ENCODE peak calls at places on chromosomes 3 and 15, in five cellular contexts. F is Peyer's patch, W is psoas muscle, L is dorsolateral prefrontal cortex, N is GM23338. C is an unnamed sample.

GRCh38 chr15:38781196-38781595 is 216.6 kb upstream of the RASGRP1 start:
- DNase-seq in F (no peak), W (no peak), L (no peak), N (no peak), C (no peak)

GRCh38 chr3:118128886-118129285 is 905.8 kb downstream of the IGSF11 start:
- DNase-seq in F (no peak), W (no peak), L (no peak), N (no peak), C (no peak)

GRCh38 chr3:138441742-138442141 is 7.3 kb downstream of the ESYT3 start:
- DNase-seq in F (no peak), W (no peak), L (no peak), N (no peak), C (no peak)

GRCh38 chr3:139127101-139127500 is 82.4 kb upstream of the PRR23C start:
- DNase-seq in F (no peak), W (no peak), L (no peak), N (no peak), C (no peak)

GRCh38 chr3:34009480-34009844 is 211.0 kb downstream of the PDCD6IP start:
- DNase-seq in F (no peak), W (no peak), L (no peak), N (no peak), C (no peak)

GRCh38 chr15:62465173-62465572 is 300.1 kb upstream of the C2CD4B start:
- DNase-seq in F (no peak), W (no peak), L (no peak), N (no peak), C (no peak)

GRCh38 chr3:108883373-108883772 is 60.8 kb downstream of the TRAT1 start:
- DNase-seq in F (no peak), W (no peak), L (no peak), N (no peak), C (no peak)

GRCh38 chr3:128348805-128349531 is 117.7 kb downstream of the DNAJB8 start:
- DNase-seq in F (no peak), W (peak; percentile 28), L (no peak), N (peak; percentile 49), C (peak; percentile 50)

GRCh38 chr3:152400912-152401311 is 132.2 kb downstream of the MBNL1 start:
- DNase-seq in F (no peak), W (no peak), L (no peak), N (no peak), C (no peak)

GRCh38 chr3:108818404-108818803 is 4.2 kb upstream of the TRAT1 start:
- DNase-seq in F (peak; percentile 25), W (no peak), L (no peak), N (peak; percentile 84), C (peak; percentile 77)

GRCh38 chr3:78496458-78496857 is 1271.3 kb downstream of the ROBO1 start:
- DNase-seq in F (no peak), W (no peak), L (no peak), N (no peak), C (no peak)

GRCh38 chr15:92886229-92886628 is 13.9 kb upstream of the CHD2 start:
- DNase-seq in F (no peak), W (no peak), L (no peak), N (no peak), C (no peak)

GRCh38 chr3:184968115-184968514 is 156.1 kb downstream of the VPS8 start:
- DNase-seq in F (no peak), W (no peak), L (no peak), N (no peak), C (no peak)

GRCh38 chr3:77102916-77103769 is 63.2 kb downstream of the ROBO2 start:
- DNase-seq in F (no peak), W (no peak), L (no peak), N (no peak), C (no peak)

GRCh38 chr15:101318147-101318809 is 23.2 kb upstream of the SNRPA1 start:
- DNase-seq in F (no peak), W (no peak), L (peak; percentile 14), N (no peak), C (no peak)

GRCh38 chr15:66131831-66132230 is 121.7 kb downstream of the MEGF11 start:
- DNase-seq in F (no peak), W (no peak), L (no peak), N (no peak), C (no peak)

GRCh38 chr15:57026016-57026602 is 107.7 kb downstream of the TCF12 start:
- DNase-seq in F (no peak), W (no peak), L (no peak), N (no peak), C (no peak)

GRCh38 chr3:195908439-195909293 is at the start of gene TNK2:
- DNase-seq in F (peak; percentile 48), W (peak; percentile 67), L (no peak), N (peak; percentile 52), C (no peak)

GRCh38 chr3:100893590-100893989 is 99.6 kb downstream of the ABI3BP start:
- DNase-seq in F (no peak), W (no peak), L (no peak), N (peak; percentile 79), C (peak; percentile 46)

GRCh38 chr3:185822221-185822956 is 2.5 kb downstream of the IGF2BP2 start:
- DNase-seq in F (no peak), W (no peak), L (no peak), N (no peak), C (no peak)

GRCh38 chr3:156787926-156788663 is 38.1 kb upstream of the LEKR1 start:
- DNase-seq in F (no peak), W (no peak), L (no peak), N (no peak), C (no peak)

GRCh38 chr3:156788846-156789245 is 37.3 kb upstream of the LEKR1 start:
- DNase-seq in F (no peak), W (no peak), L (no peak), N (no peak), C (no peak)

GRCh38 chr3:156792114-156792513 is 34.0 kb upstream of the LEKR1 start:
- DNase-seq in F (no peak), W (no peak), L (no peak), N (no peak), C (no peak)

GRCh38 chr3:156792536-156792935 is 33.6 kb upstream of the LEKR1 start:
- DNase-seq in F (no peak), W (no peak), L (no peak), N (no peak), C (no peak)

GRCh38 chr3:156790141-156790540 is 36.0 kb upstream of the LEKR1 start:
- DNase-seq in F (no peak), W (no peak), L (no peak), N (no peak), C (no peak)
- H3K4me3 ChIP-seq in F (no peak overlapping the region), W (no peak overlapping the region), L (no peak overlapping the region), N (no peak overlapping the region), C (no peak overlapping the region)

DNA sequence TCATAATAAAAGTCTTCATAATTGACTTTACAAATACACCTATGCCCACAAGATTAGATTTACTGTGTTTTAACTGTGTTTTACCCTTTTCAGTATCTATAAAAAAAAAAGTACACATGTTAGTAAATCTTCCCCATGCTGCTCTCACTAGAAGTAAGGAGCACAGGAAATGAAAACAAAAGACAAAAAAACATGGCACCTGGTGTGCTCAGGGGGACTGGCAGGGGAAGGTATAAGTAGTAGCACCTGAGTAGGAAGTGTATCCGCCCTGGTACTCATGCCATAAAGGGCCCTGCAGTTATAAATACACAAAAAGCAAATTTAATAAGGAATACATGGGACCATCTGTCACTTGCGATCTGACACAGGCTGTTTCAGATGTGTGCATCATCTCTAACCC is 8.9 kb upstream of the ALDH1A2 start:
- DNase-seq in F (no peak), W (no peak), L (no peak), N (peak; percentile 28), C (no peak)
- H3K27ac ChIP-seq in F (no peak overlapping the region), W (no peak overlapping the region), L (no peak overlapping the region), N (no peak overlapping the region), C (no peak overlapping the region)

DNA sequence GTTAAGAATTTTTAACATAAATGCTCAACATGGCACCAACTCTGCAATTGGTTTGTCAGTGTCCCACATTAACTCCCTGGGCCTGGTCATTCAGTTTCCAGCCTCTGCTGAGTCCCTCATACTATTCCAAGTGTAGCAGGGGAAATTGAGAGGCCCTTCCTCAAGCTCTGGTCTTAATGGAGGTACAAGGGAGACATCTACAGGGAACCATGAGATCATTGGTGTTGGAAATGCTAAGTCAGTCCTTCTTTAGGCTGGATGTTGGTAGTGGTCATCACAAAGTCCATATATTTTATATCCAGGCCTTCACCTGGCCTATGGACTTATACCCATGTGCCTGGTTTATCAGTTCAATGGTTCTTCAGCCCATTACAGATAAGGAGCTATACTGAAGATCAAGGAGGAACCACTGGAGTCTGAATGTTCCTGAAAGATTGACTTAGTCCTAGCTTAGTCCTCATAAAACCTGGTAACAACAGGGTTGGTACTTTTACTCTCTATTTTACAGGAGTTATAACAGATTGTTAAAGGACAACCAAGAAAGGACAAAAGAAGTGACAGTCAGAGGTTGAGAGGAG is 135.0 kb downstream of the STAG1 start:
- DNase-seq in F (no peak), W (no peak), L (no peak), N (no peak), C (no peak)
- TF ChIP-seq CTCF in F (peak; percentile 2), W (no peak), L (no peak), N (peak; percentile 32), C (no peak)

DNA sequence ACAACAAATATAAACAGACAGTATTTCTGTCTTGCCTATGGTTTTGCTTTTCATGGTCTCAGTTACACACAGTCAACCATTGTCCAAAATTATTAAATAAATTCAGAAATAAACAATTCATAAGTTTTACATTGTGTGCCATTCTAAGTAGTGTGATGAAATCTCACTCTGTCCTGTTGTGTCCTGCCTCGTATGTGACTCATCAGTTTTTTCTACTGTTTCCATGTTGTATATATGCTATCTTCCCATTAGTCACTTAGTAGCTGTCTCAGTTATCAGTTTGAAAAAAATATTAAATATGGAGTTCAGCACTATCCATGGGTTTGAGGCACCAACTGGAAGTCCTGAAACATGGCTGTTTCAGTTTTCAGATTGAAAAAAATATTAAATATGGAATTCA is 282.4 kb upstream of the GRM7 start:
- DNase-seq in F (no peak), W (no peak), L (no peak), N (no peak), C (no peak)
- H3K4me3 ChIP-seq in F (no peak overlapping the region), W (no peak overlapping the region), L (no peak overlapping the region), N (no peak overlapping the region), C (no peak overlapping the region)

GRCh38 chr15:80161473-80162016 is 8.7 kb downstream of the FAH start:
- DNase-seq in F (no peak), W (no peak), L (no peak), N (no peak), C (no peak)
- H3K27ac ChIP-seq in F (no peak overlapping the region), W (no peak overlapping the region), L (no peak overlapping the region), N (no peak overlapping the region), C (no peak overlapping the region)

C was measured in WERI-Rb-1.